ENCODE peak calls at places on chromosomes 16 and 17, in seven cellular contexts. A, Q, O, F, N, G and P are unnamed samples.

GRCh38 chr17:39225974-39226683 is 384 bp upstream of the STAC2 start:
- DNase-seq in A (peak; percentile 38), Q (peak; percentile 63), O (peak; percentile 98), F (no peak), N (no peak), G (no peak), P (no peak)

GRCh38 chr16:57531253-57531575 is 5.2 kb downstream of the CCDC102A start:
- DNase-seq in A (no peak), Q (no peak), O (peak; percentile 5), F (no peak), N (no peak), G (no peak), P (no peak)

GRCh38 chr17:79812206-79812968 is 15.5 kb upstream of the CBX8 start:
- DNase-seq in A (no peak), Q (no peak), O (no peak), F (no peak), N (no peak), G (no peak), P (no peak)

GRCh38 chr17:47869114-47869513 is 18.2 kb upstream of the SP6 start:
- DNase-seq in A (no peak), Q (no peak), O (no peak), F (no peak), N (no peak), G (no peak), P (no peak)

GRCh38 chr16:6888536-6888935 is 444.1 kb upstream of the RBFOX1 start:
- DNase-seq in A (no peak), Q (no peak), O (no peak), F (no peak), N (no peak), G (no peak), P (no peak)

GRCh38 chr17:28467456-28468025 is 5.9 kb upstream of the SLC13A2 start:
- DNase-seq in A (no peak), Q (peak; percentile 70), O (no peak), F (no peak), N (no peak), G (no peak), P (no peak)

GRCh38 chr16:88378401-88378800 is 4.4 kb upstream of the ZNF469 start:
- DNase-seq in A (no peak), Q (no peak), O (no peak), F (no peak), N (no peak), G (no peak), P (no peak)

GRCh38 chr16:88338111-88338510 is 44.6 kb upstream of the ZNF469 start:
- DNase-seq in A (no peak), Q (no peak), O (peak; percentile 81), F (no peak), N (no peak), G (no peak), P (no peak)

GRCh38 chr17:55285340-55286301 is 20.9 kb downstream of the HLF start:
- DNase-seq in A (no peak), Q (peak; percentile 47), O (no peak), F (no peak), N (no peak), G (no peak), P (no peak)

GRCh38 chr17:81870155-81870977 is 771 bp downstream of the ARHGDIA start:
- DNase-seq in A (no peak), Q (peak; percentile 63), O (peak; percentile 34), F (no peak), N (peak; percentile 50), G (no peak), P (no peak)